ENCODE peak calls at places on chromosomes 5 and 9, in nine cellular contexts. C, W, G, O, A, R, L, Q and F are unnamed samples.

GRCh38 chr9:14347408-14348224 is 33.7 kb upstream of the NFIB start:
- DNase-seq in Q (peak; percentile 67), G (no peak), A (no peak), R (peak; percentile 36), L (no peak), C (no peak), W (no peak), O (no peak), F (no peak)

GRCh38 chr9:17462869-17463464 is 115.9 kb upstream of the SH3GL2 start:
- DNase-seq in O (no peak), A (peak; percentile 52), W (no peak), L (peak; percentile 47), R (peak; percentile 65), Q (peak; percentile 27), C (peak; percentile 45), G (peak; percentile 68), F (no peak)

GRCh38 chr9:76620586-76620985 is 143.7 kb upstream of the PCA3 start:
- DNase-seq in Q (no peak), A (no peak), W (no peak), O (no peak), R (no peak), C (no peak), L (no peak), G (no peak), F (no peak)

GRCh38 chr9:137138058-137138697 is 776 bp upstream of the GRIN1 start:
- DNase-seq in Q (no peak), C (no peak), L (no peak), R (no peak), W (peak; percentile 36), G (peak; percentile 30), A (no peak), O (no peak), F (no peak)

GRCh38 chr5:174271316-174271715 is 225.8 kb downstream of the NSG2 start:
- DNase-seq in C (no peak), A (peak; percentile 21), G (peak; percentile 67), L (no peak), Q (no peak), O (no peak), R (no peak), W (no peak), F (no peak)

GRCh38 chr9:37575921-37576721 is at the start of gene FBXO10:
- DNase-seq in Q (peak; percentile 66), L (peak; percentile 79), R (peak; percentile 91), C (peak; percentile 32), O (peak; percentile 88), W (peak; percentile 65), A (peak; percentile 74), G (peak; percentile 77), F (peak; percentile 66)

GRCh38 chr9:107693620-107694326 is 204.2 kb upstream of the KLF4 start:
- DNase-seq in G (no peak), C (peak; percentile 4), L (no peak), O (no peak), Q (no peak), A (no peak), R (peak; percentile 86), W (no peak), F (no peak)

GRCh38 chr5:143187495-143187894 is 216.0 kb downstream of the NR3C1 start:
- DNase-seq in W (no peak), L (no peak), Q (no peak), R (peak; percentile 23), G (no peak), A (peak; percentile 75), O (no peak), C (no peak), F (no peak)

GRCh38 chr9:76567086-76567485 is 108.1 kb downstream of the GCNT1 start:
- DNase-seq in W (no peak), L (no peak), R (no peak), A (no peak), O (no peak), Q (no peak), G (no peak), C (peak; percentile 7), F (no peak)

GRCh38 chr5:181170996-181171395 is 23.6 kb downstream of the OR2V2 start:
- DNase-seq in L (no peak), Q (no peak), R (no peak), W (no peak), C (no peak), G (no peak), A (no peak), O (no peak), F (no peak)

GRCh38 chr9:112166176-112167140 is 8.6 kb downstream of the SUSD1 start:
- DNase-seq in R (peak; percentile 59), W (peak; percentile 2), G (no peak), A (no peak), C (peak; percentile 63), Q (no peak), L (no peak), O (no peak), F (no peak)

GRCh38 chr5:136070486-136071285 is 41.9 kb downstream of the TGFBI start:
- DNase-seq in C (no peak), G (no peak), L (no peak), W (no peak), R (no peak), O (peak; percentile 40), A (no peak), Q (peak; percentile 80), F (no peak)

GRCh38 chr5:55821731-55822512 is 29.2 kb upstream of the IL31RA start:
- DNase-seq in Q (no peak), W (no peak), A (no peak), G (no peak), C (no peak), L (no peak), O (no peak), R (no peak), F (peak; percentile 34)

GRCh38 chr9:7828344-7828743 is 28.8 kb upstream of the DMAC1 start:
- DNase-seq in C (peak; percentile 57), G (no peak), Q (no peak), O (no peak), L (no peak), W (no peak), R (no peak), A (no peak), F (no peak)

GRCh38 chr9:29514336-29514735 is 1941.1 kb upstream of the C9orf72 start:
- DNase-seq in Q (no peak), O (no peak), C (peak; percentile 7), R (peak; percentile 4), L (no peak), W (peak; percentile 72), G (no peak), A (no peak), F (no peak)

GRCh38 chr5:74364507-74364906 is 276.0 kb downstream of the ENC1 start:
- DNase-seq in W (no peak), Q (no peak), A (no peak), O (no peak), R (no peak), G (no peak), C (no peak), L (no peak), F (no peak)

GRCh38 chr9:111863636-111864035 is 33.0 kb upstream of the UGCG start:
- DNase-seq in Q (no peak), L (no peak), G (no peak), R (no peak), A (no peak), C (no peak), O (no peak), W (no peak), F (no peak)